ENCODE peak calls at places on chromosomes 2 and 18, in six cellular contexts. C is tibial nerve, T is upper lobe of left lung, E is heart left ventricle, O is spleen, Y is gastrocnemius medialis. B is an unnamed sample.

GRCh38 chr2:138572318-138572717 is 70.7 kb downstream of the SPOPL start:
- DNase-seq in C (no peak), T (no peak), O (no peak), Y (no peak), E (no peak), B (no peak)

GRCh38 chr2:170974304-170974993 is 45.4 kb downstream of the GORASP2 start:
- DNase-seq in E (no peak), Y (no peak), C (no peak), O (no peak), T (peak; percentile 58), B (no peak)

GRCh38 chr2:224011837-224012236 is 27.2 kb downstream of the SERPINE2 start:
- DNase-seq in C (no peak), O (no peak), Y (no peak), T (no peak), E (no peak), B (no peak)

GRCh38 chr2:201182650-201183372 is at the start of gene CASP10:
- DNase-seq in O (no peak), E (no peak), Y (no peak), T (peak; percentile 62), C (no peak), B (no peak)

GRCh38 chr2:26068602-26069298 is 34.9 kb downstream of the RAB10 start:
- DNase-seq in T (peak; percentile 48), E (no peak), O (no peak), Y (no peak), C (no peak), B (no peak)

GRCh38 chr2:159584796-159585195 is 31.6 kb downstream of the BAZ2B start:
- DNase-seq in Y (no peak), O (no peak), C (no peak), E (no peak), T (no peak), B (no peak)

GRCh38 chr2:33810046-33810835 is 211.1 kb upstream of the FAM98A start:
- DNase-seq in O (no peak), E (no peak), T (no peak), Y (no peak), C (no peak), B (no peak)

GRCh38 chr2:19614066-19614465 is 255.6 kb upstream of the OSR1 start:
- DNase-seq in Y (no peak), T (no peak), O (no peak), E (no peak), C (no peak), B (no peak)

GRCh38 chr2:47904903-47905453 is 1.3 kb downstream of the FBXO11 start:
- DNase-seq in Y (peak; percentile 15), O (peak; percentile 91), C (peak; percentile 18), E (peak; percentile 35), T (peak; percentile 37), B (no peak)

GRCh38 chr2:72719416-72719815 is 106.4 kb downstream of the EXOC6B start:
- DNase-seq in C (no peak), T (no peak), E (no peak), Y (no peak), O (no peak), B (no peak)

GRCh38 chr18:72700961-72701710 is 157.0 kb upstream of the CBLN2 start:
- DNase-seq in E (no peak), O (no peak), T (no peak), C (no peak), Y (no peak), B (no peak)

GRCh38 chr2:142165790-142166189 is 35.0 kb upstream of the LRP1B start:
- DNase-seq in C (no peak), Y (no peak), O (no peak), E (no peak), T (no peak), B (no peak)

GRCh38 chr2:45647346-45647745 is 4.1 kb upstream of the PRKCE start:
- DNase-seq in O (no peak), T (no peak), Y (no peak), C (no peak), E (no peak), B (no peak)

GRCh38 chr2:30456106-30456505 is 9.1 kb downstream of the LCLAT1 start:
- DNase-seq in Y (no peak), O (no peak), T (no peak), E (no peak), C (no peak), B (no peak)

GRCh38 chr2:86039963-86040655 is 65.6 kb downstream of the POLR1A start:
- DNase-seq in T (no peak), C (no peak), Y (no peak), E (no peak), O (peak; percentile 70), B (no peak)

GRCh38 chr18:904135-905090 is at the start of gene ADCYAP1:
- DNase-seq in Y (no peak), C (no peak), T (no peak), E (no peak), O (no peak), B (no peak)

DNA sequence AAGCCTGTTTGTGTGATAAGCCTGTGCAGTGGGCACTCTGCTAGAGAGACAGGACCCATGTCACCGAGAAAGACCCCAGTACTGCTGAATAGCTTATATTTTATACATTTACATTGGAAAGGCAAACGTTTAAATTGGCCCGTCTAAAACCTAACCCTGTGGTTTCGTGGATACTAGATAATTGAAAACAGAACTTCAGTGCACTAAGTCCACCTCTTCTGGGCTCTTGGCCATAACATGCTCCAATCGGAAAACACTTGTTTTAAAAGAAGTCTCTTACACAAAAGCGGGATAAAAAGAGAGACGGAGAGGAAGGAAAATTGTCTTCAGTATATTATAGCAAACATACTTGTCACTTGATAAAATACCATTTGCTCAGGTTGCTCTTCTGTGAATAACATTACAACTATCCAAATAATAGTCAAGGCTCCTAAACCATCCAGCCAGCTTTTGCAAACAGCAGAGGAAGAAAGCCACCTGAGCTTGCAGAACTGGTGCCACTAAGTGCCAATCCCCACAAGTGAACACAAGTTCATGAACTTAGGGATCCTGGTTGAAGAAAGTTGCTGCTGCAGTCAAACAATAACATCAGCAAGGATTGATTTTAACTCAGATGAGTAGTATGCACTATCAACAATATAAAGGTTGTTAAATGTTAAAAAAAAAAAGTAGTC is 218.4 kb upstream of the FN1 start:
- DNase-seq in C (no peak), E (no peak), T (no peak), Y (no peak), O (no peak), B (no peak)
- H3K27ac ChIP-seq in C (no peak overlapping the region), E (no peak overlapping the region), T (no peak overlapping the region), Y (no peak overlapping the region), O (no peak overlapping the region), B (no peak overlapping the region)

GRCh38 chr2:108621087-108621559 is 86.9 kb downstream of the LIMS1 start:
- DNase-seq in E (no peak), C (no peak), Y (no peak), T (peak; percentile 86), O (peak; percentile 91), B (no peak)
- TF ChIP-seq POLR2A in E (no peak), C (no peak), Y (no peak), T (no peak), O (no peak), B (no peak)

DNA sequence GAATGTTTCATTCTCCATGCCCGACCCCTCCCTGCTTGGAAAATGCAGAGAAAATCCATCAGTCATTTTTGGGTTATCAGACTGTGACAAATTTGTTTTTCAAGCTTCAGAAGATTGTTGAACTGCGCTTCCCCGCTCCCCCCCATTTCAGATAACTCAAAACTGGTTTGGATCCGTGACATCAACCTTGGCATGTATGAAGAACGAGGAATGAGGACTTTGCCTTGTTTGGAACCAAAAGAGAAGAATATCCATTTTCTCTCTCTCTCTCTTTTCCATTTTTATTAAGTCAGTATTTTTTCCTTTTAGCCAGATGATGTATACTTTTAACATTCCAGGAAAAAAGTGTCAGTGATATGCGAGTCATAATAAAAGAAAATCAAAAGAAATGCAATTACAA is 171.6 kb downstream of the BCL2 start:
- DNase-seq in O (no peak), T (no peak), C (no peak), Y (no peak), E (no peak), B (no peak)
- H3K4me1 ChIP-seq in O (peaks cover 37% of the 10 kb centered on the region), T (peaks cover 6% of the 10 kb centered on the region), C (no peaks in the 10 kb centered on the region), Y (peaks cover 32% of the 10 kb centered on the region), E (peaks cover 10% of the 10 kb centered on the region), B (no peaks in the 10 kb centered on the region)

DNA sequence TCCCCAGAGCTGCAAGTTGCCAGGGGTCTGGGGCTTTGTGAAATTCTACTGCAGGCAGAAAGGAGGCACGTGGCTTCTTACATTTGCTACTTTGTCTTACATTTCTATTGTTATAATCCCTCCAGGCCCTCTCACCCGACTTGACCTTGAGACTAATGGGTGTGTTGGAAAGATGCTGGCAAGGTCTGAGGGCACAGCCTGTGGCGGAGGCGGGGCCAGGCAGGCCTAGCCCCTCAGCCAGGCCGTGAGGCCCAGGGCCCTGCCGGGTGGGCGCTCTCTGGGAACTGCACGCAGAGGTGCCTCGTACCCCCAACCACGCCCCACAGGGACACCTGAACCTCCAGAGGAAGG is 85.7 kb upstream of the NDUFV2 start:
- DNase-seq in T (no peak), O (no peak), Y (no peak), E (no peak), C (no peak), B (no peak)
- H3K27ac ChIP-seq in T (no peak overlapping the region), O (no peak overlapping the region), Y (peak overlapping the region; percentile 87), E (peak overlapping the region; percentile 78), C (peak overlapping the region; percentile 0), B (peak overlapping the region; percentile 85)

GRCh38 chr2:234955971-234956509 is 4.2 kb downstream of the SH3BP4 start:
- DNase-seq in C (no peak), E (no peak), T (no peak), O (no peak), Y (no peak), B (no peak)
- TF ChIP-seq POLR2A in C (no peak), E (no peak), T (no peak), O (no peak), Y (no peak), B (no peak)

DNA sequence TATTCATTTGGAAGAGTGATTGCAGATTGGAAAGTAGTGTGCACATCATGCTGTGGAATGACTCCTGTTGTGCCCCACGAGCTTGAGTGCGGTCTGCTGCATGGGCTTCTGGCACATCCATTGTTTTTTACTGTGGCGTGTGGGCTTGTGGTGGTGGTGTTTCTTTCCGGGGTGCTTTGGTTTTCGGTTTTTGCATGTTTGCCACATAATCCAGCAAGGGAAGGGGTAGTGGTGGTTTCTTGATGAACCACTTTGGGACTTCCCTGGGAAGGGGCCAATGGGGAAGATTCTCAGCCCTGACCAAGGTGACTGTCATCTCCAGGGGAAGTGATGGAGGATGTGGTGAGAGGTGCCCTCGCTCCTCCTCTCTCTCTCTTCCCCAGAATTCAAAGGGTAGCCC is 57.0 kb downstream of the COA5 start:
- DNase-seq in C (no peak), O (no peak), Y (no peak), T (no peak), E (no peak), B (no peak)
- H3K4me1 ChIP-seq in C (no peaks in the 10 kb centered on the region), O (peaks cover 26% of the 10 kb centered on the region), Y (no peaks in the 10 kb centered on the region), T (no peaks in the 10 kb centered on the region), E (no peaks in the 10 kb centered on the region), B (no peaks in the 10 kb centered on the region)

GRCh38 chr18:79680891-79681339 is 1.3 kb downstream of the CTDP1 start:
- DNase-seq in E (no peak), C (no peak), O (peak; percentile 85), Y (no peak), T (no peak), B (no peak)
- H3K27ac ChIP-seq in E (no peak overlapping the region), C (peak overlapping the region; percentile 19), O (peak overlapping the region; percentile 100), Y (peak overlapping the region; percentile 99), T (peak overlapping the region; percentile 3), B (peak overlapping the region; percentile 99)